ENCODE peak calls at places on chromosomes 5 and 9, in ten cellular contexts. One of them, this sample, is unnamed.

GRCh38 chr5:132776077-132776931 is 735 bp downstream of the SEPTIN8 start:
- DNase-seq in T-helper 1 cell: no peak
- DNase-seq in activated T-helper 1 cell treated with anti-CD3 and anti-CD28 coated beads, Interleukin-12 subunit alpha, Interleukin-12 subunit beta, Interleukin-2, Interleukin-4 antibody, amounts not matched to agents 30 ng/mL and 10 ng/mL and 1 ng/mL, durations not matched to agents 14 hours and 24 hours and 36 hours: no peak
- DNase-seq in fibroblast of the conjunctiva: no peak
- DNase-seq in activated effector memory CD4-positive, alpha-beta T cell treated with Interleukin-2 at 50 U/mL for 16 hours: no peak
- DNase-seq in amniotic stem cell: no peak
- DNase-seq in CD4-positive, alpha-beta memory T cell: no peak
- DNase-seq in A549: peak; percentile 33
- DNase-seq in ascending aorta: no peak
- DNase-seq in lower lobe of right lung: no peak
- DNase-seq in this sample: no peak

GRCh38 chr5:107289030-107289714 is 381.6 kb downstream of the EFNA5 start:
- DNase-seq in T-helper 1 cell: no peak
- DNase-seq in activated T-helper 1 cell treated with anti-CD3 and anti-CD28 coated beads, Interleukin-12 subunit alpha, Interleukin-12 subunit beta, Interleukin-2, Interleukin-4 antibody, amounts not matched to agents 30 ng/mL and 10 ng/mL and 1 ng/mL, durations not matched to agents 14 hours and 24 hours and 36 hours: no peak
- DNase-seq in fibroblast of the conjunctiva: no peak
- DNase-seq in activated effector memory CD4-positive, alpha-beta T cell treated with Interleukin-2 at 50 U/mL for 16 hours: no peak
- DNase-seq in amniotic stem cell: no peak
- DNase-seq in CD4-positive, alpha-beta memory T cell: no peak
- DNase-seq in A549: no peak
- DNase-seq in ascending aorta: no peak
- DNase-seq in lower lobe of right lung: no peak
- DNase-seq in this sample: no peak

GRCh38 chr5:57311921-57312320 is 138.1 kb downstream of the GPBP1 start:
- DNase-seq in T-helper 1 cell: no peak
- DNase-seq in activated T-helper 1 cell treated with anti-CD3 and anti-CD28 coated beads, Interleukin-12 subunit alpha, Interleukin-12 subunit beta, Interleukin-2, Interleukin-4 antibody, amounts not matched to agents 30 ng/mL and 10 ng/mL and 1 ng/mL, durations not matched to agents 14 hours and 24 hours and 36 hours: no peak
- DNase-seq in fibroblast of the conjunctiva: no peak
- DNase-seq in activated effector memory CD4-positive, alpha-beta T cell treated with Interleukin-2 at 50 U/mL for 16 hours: no peak
- DNase-seq in amniotic stem cell: no peak
- DNase-seq in CD4-positive, alpha-beta memory T cell: no peak
- DNase-seq in A549: no peak
- DNase-seq in ascending aorta: no peak
- DNase-seq in lower lobe of right lung: no peak
- DNase-seq in this sample: no peak

GRCh38 chr5:15367501-15367900 is 132.5 kb upstream of the FBXL7 start:
- DNase-seq in T-helper 1 cell: no peak
- DNase-seq in activated T-helper 1 cell treated with anti-CD3 and anti-CD28 coated beads, Interleukin-12 subunit alpha, Interleukin-12 subunit beta, Interleukin-2, Interleukin-4 antibody, amounts not matched to agents 30 ng/mL and 10 ng/mL and 1 ng/mL, durations not matched to agents 14 hours and 24 hours and 36 hours: no peak
- DNase-seq in fibroblast of the conjunctiva: no peak
- DNase-seq in activated effector memory CD4-positive, alpha-beta T cell treated with Interleukin-2 at 50 U/mL for 16 hours: no peak
- DNase-seq in amniotic stem cell: no peak
- DNase-seq in CD4-positive, alpha-beta memory T cell: no peak
- DNase-seq in A549: no peak
- DNase-seq in ascending aorta: no peak
- DNase-seq in lower lobe of right lung: no peak
- DNase-seq in this sample: no peak

GRCh38 chr5:38157024-38157423 is 101.3 kb upstream of the EGFLAM start:
- DNase-seq in T-helper 1 cell: no peak
- DNase-seq in activated T-helper 1 cell treated with anti-CD3 and anti-CD28 coated beads, Interleukin-12 subunit alpha, Interleukin-12 subunit beta, Interleukin-2, Interleukin-4 antibody, amounts not matched to agents 30 ng/mL and 10 ng/mL and 1 ng/mL, durations not matched to agents 14 hours and 24 hours and 36 hours: no peak
- DNase-seq in fibroblast of the conjunctiva: no peak
- DNase-seq in activated effector memory CD4-positive, alpha-beta T cell treated with Interleukin-2 at 50 U/mL for 16 hours: no peak
- DNase-seq in amniotic stem cell: no peak
- DNase-seq in CD4-positive, alpha-beta memory T cell: no peak
- DNase-seq in A549: no peak
- DNase-seq in ascending aorta: no peak
- DNase-seq in lower lobe of right lung: no peak
- DNase-seq in this sample: no peak

GRCh38 chr5:132471944-132472343 is 18.6 kb downstream of the IRF1 start:
- DNase-seq in T-helper 1 cell: peak; percentile 11
- DNase-seq in activated T-helper 1 cell treated with anti-CD3 and anti-CD28 coated beads, Interleukin-12 subunit alpha, Interleukin-12 subunit beta, Interleukin-2, Interleukin-4 antibody, amounts not matched to agents 30 ng/mL and 10 ng/mL and 1 ng/mL, durations not matched to agents 14 hours and 24 hours and 36 hours: no peak
- DNase-seq in fibroblast of the conjunctiva: no peak
- DNase-seq in activated effector memory CD4-positive, alpha-beta T cell treated with Interleukin-2 at 50 U/mL for 16 hours: peak; percentile 0
- DNase-seq in amniotic stem cell: no peak
- DNase-seq in CD4-positive, alpha-beta memory T cell: peak; percentile 50
- DNase-seq in A549: no peak
- DNase-seq in ascending aorta: no peak
- DNase-seq in lower lobe of right lung: no peak
- DNase-seq in this sample: peak; percentile 7

GRCh38 chr5:170168002-170168401 is 62.3 kb downstream of the FOXI1 start:
- DNase-seq in T-helper 1 cell: no peak
- DNase-seq in activated T-helper 1 cell treated with anti-CD3 and anti-CD28 coated beads, Interleukin-12 subunit alpha, Interleukin-12 subunit beta, Interleukin-2, Interleukin-4 antibody, amounts not matched to agents 30 ng/mL and 10 ng/mL and 1 ng/mL, durations not matched to agents 14 hours and 24 hours and 36 hours: no peak
- DNase-seq in fibroblast of the conjunctiva: no peak
- DNase-seq in activated effector memory CD4-positive, alpha-beta T cell treated with Interleukin-2 at 50 U/mL for 16 hours: no peak
- DNase-seq in amniotic stem cell: no peak
- DNase-seq in CD4-positive, alpha-beta memory T cell: no peak
- DNase-seq in A549: no peak
- DNase-seq in ascending aorta: no peak
- DNase-seq in lower lobe of right lung: no peak
- DNase-seq in this sample: no peak

GRCh38 chr5:149455889-149456409 is 76.9 kb upstream of the IL17B start:
- DNase-seq in T-helper 1 cell: no peak
- DNase-seq in activated T-helper 1 cell treated with anti-CD3 and anti-CD28 coated beads, Interleukin-12 subunit alpha, Interleukin-12 subunit beta, Interleukin-2, Interleukin-4 antibody, amounts not matched to agents 30 ng/mL and 10 ng/mL and 1 ng/mL, durations not matched to agents 14 hours and 24 hours and 36 hours: no peak
- DNase-seq in fibroblast of the conjunctiva: peak; percentile 42
- DNase-seq in activated effector memory CD4-positive, alpha-beta T cell treated with Interleukin-2 at 50 U/mL for 16 hours: no peak
- DNase-seq in amniotic stem cell: no peak
- DNase-seq in CD4-positive, alpha-beta memory T cell: no peak
- DNase-seq in A549: no peak
- DNase-seq in ascending aorta: no peak
- DNase-seq in lower lobe of right lung: no peak
- DNase-seq in this sample: no peak

GRCh38 chr9:101371813-101372212 is 13.0 kb downstream of the BAAT start:
- DNase-seq in T-helper 1 cell: no peak
- DNase-seq in activated T-helper 1 cell treated with anti-CD3 and anti-CD28 coated beads, Interleukin-12 subunit alpha, Interleukin-12 subunit beta, Interleukin-2, Interleukin-4 antibody, amounts not matched to agents 30 ng/mL and 10 ng/mL and 1 ng/mL, durations not matched to agents 14 hours and 24 hours and 36 hours: no peak
- DNase-seq in fibroblast of the conjunctiva: no peak
- DNase-seq in activated effector memory CD4-positive, alpha-beta T cell treated with Interleukin-2 at 50 U/mL for 16 hours: no peak
- DNase-seq in amniotic stem cell: no peak
- DNase-seq in CD4-positive, alpha-beta memory T cell: no peak
- DNase-seq in A549: no peak
- DNase-seq in ascending aorta: no peak
- DNase-seq in lower lobe of right lung: no peak
- DNase-seq in this sample: no peak

GRCh38 chr9:93121316-93122241 is 12.5 kb downstream of the NINJ1 start:
- DNase-seq in T-helper 1 cell: no peak
- DNase-seq in activated T-helper 1 cell treated with anti-CD3 and anti-CD28 coated beads, Interleukin-12 subunit alpha, Interleukin-12 subunit beta, Interleukin-2, Interleukin-4 antibody, amounts not matched to agents 30 ng/mL and 10 ng/mL and 1 ng/mL, durations not matched to agents 14 hours and 24 hours and 36 hours: no peak
- DNase-seq in fibroblast of the conjunctiva: no peak
- DNase-seq in activated effector memory CD4-positive, alpha-beta T cell treated with Interleukin-2 at 50 U/mL for 16 hours: no peak
- DNase-seq in amniotic stem cell: no peak
- DNase-seq in CD4-positive, alpha-beta memory T cell: peak; percentile 36
- DNase-seq in A549: no peak
- DNase-seq in ascending aorta: no peak
- DNase-seq in lower lobe of right lung: peak; percentile 40
- DNase-seq in this sample: no peak

GRCh38 chr9:129458155-129458661 is 162.7 kb downstream of the C9orf50 start:
- DNase-seq in T-helper 1 cell: peak; percentile 38
- DNase-seq in activated T-helper 1 cell treated with anti-CD3 and anti-CD28 coated beads, Interleukin-12 subunit alpha, Interleukin-12 subunit beta, Interleukin-2, Interleukin-4 antibody, amounts not matched to agents 30 ng/mL and 10 ng/mL and 1 ng/mL, durations not matched to agents 14 hours and 24 hours and 36 hours: peak; percentile 73
- DNase-seq in fibroblast of the conjunctiva: no peak
- DNase-seq in activated effector memory CD4-positive, alpha-beta T cell treated with Interleukin-2 at 50 U/mL for 16 hours: peak; percentile 56
- DNase-seq in amniotic stem cell: no peak
- DNase-seq in CD4-positive, alpha-beta memory T cell: peak; percentile 78
- DNase-seq in A549: no peak
- DNase-seq in ascending aorta: no peak
- DNase-seq in lower lobe of right lung: peak; percentile 59
- DNase-seq in this sample: peak; percentile 48

This sample was measured in T-helper 17 cell.